ENCODE peak calls at places on chromosomes 2 and 18, in six cellular contexts. U, I, E, V, G and R are unnamed samples.

GRCh38 chr2:186330050-186330449 is 156.0 kb upstream of the ZC3H15 start:
- DNase-seq in U (no peak), I (no peak), E (no peak), V (no peak), G (no peak), R (no peak)

GRCh38 chr2:178452870-178453269 is 1.7 kb downstream of the PJVK start:
- DNase-seq in U (no peak), I (no peak), E (no peak), V (no peak), G (no peak), R (no peak)

GRCh38 chr18:70337139-70337972 is 48.5 kb downstream of the SOCS6 start:
- DNase-seq in U (no peak), I (peak), E (peak), V (peak), G (no peak), R (no peak)

GRCh38 chr2:105114551-105114950 is 76.7 kb downstream of the MRPS9 start:
- DNase-seq in U (peak), I (peak), E (no peak), V (peak), G (no peak), R (no peak)

GRCh38 chr18:70022636-70023035 is 75.0 kb upstream of the CD226 start:
- DNase-seq in U (no peak), I (no peak), E (no peak), V (no peak), G (no peak), R (no peak)

GRCh38 chr2:189096769-189097447 is 82.7 kb downstream of the COL5A2 start:
- DNase-seq in U (no peak), I (no peak), E (no peak), V (peak), G (no peak), R (no peak)

GRCh38 chr18:75638223-75638596 is 210.7 kb upstream of the SMIM21 start:
- DNase-seq in U (no peak), I (no peak), E (no peak), V (no peak), G (no peak), R (no peak)

GRCh38 chr18:61833978-61834377 is 58.8 kb downstream of the RNF152 start:
- DNase-seq in U (no peak), I (no peak), E (no peak), V (no peak), G (no peak), R (no peak)

GRCh38 chr18:42977982-42978595 is 137.4 kb downstream of the RIT2 start:
- DNase-seq in U (no peak), I (no peak), E (no peak), V (no peak), G (no peak), R (no peak)

GRCh38 chr2:240615830-240616547 is 9.3 kb upstream of the GPR35 start:
- DNase-seq in U (peak), I (no peak), E (no peak), V (no peak), G (no peak), R (no peak)

GRCh38 chr2:60745761-60746160 is 10.3 kb upstream of the PAPOLG start:
- DNase-seq in U (no peak), I (no peak), E (no peak), V (no peak), G (no peak), R (peak)

GRCh38 chr2:74078467-74078866 is 69.2 kb downstream of the BOLA3 start:
- DNase-seq in U (no peak), I (peak), E (no peak), V (no peak), G (no peak), R (no peak)

GRCh38 chr2:226362991-226363390 is 436.6 kb downstream of the IRS1 start:
- DNase-seq in U (no peak), I (no peak), E (no peak), V (no peak), G (no peak), R (no peak)

GRCh38 chr2:33144243-33144642 is 197.5 kb downstream of the LTBP1 start:
- DNase-seq in U (no peak), I (no peak), E (no peak), V (no peak), G (no peak), R (no peak)

GRCh38 chr18:24398515-24398914 is 891 bp upstream of the OSBPL1A start:
- DNase-seq in U (no peak), I (no peak), E (no peak), V (no peak), G (no peak), R (no peak)

GRCh38 chr2:140185076-140185475 is 1404.9 kb upstream of the NXPH2 start:
- DNase-seq in U (no peak), I (no peak), E (no peak), V (no peak), G (no peak), R (no peak)

GRCh38 chr2:210956101-210956500 is 399.7 kb downstream of the CPS1 start:
- DNase-seq in U (no peak), I (no peak), E (no peak), V (no peak), G (no peak), R (no peak)

GRCh38 chr2:226659416-226659815 is 140.2 kb downstream of the IRS1 start:
- DNase-seq in U (no peak), I (no peak), E (no peak), V (no peak), G (no peak), R (no peak)

DNA sequence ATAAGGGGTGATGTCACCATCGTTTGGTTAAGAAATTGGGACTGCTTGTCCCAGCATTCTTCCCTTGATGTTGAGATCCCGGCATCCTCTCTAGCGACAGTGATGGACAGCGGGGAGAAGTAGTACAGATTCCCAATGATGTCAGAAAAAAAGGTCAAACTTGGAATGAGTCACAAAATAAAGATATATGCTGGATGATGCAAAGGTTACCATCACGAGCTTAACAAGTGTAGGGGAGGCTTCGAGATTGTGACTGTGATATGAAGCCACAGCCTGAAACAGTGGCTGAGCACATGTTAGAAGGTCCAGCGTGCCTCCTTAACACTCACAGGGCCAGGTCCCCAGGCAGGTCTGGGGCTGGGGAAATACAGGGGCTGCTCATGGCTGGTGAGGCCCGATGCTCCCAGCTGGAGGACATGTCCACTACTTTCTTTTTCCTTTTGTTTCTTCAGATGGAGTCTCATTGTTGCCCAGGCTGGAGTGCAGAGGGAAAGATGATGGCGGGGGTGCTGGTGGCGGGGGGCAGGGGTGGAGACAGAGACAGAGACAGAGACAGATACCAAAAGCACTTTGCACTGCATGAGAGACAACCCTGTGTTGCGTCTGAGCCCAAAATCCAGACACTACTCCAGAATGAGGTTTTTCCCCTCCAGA is 210.9 kb downstream of the SH3BP4 start:
- DNase-seq in U (no peak), I (no peak), E (no peak), V (no peak), G (no peak), R (no peak)
- TF ChIP-seq GABPA in U (no peak), I (no peak), E (no peak), V (no peak), G (no peak), R (no peak)

GRCh38 chr2:236657801-236658200 is 88.2 kb downstream of the ACKR3 start:
- DNase-seq in U (no peak), I (no peak), E (no peak), V (no peak), G (no peak), R (no peak)

GRCh38 chr2:236656166-236656565 is 86.5 kb downstream of the ACKR3 start:
- DNase-seq in U (no peak), I (no peak), E (no peak), V (no peak), G (no peak), R (no peak)

GRCh38 chr2:236657215-236657614 is 87.6 kb downstream of the ACKR3 start:
- DNase-seq in U (no peak), I (no peak), E (no peak), V (no peak), G (no peak), R (no peak)

GRCh38 chr2:236654496-236654895 is 84.9 kb downstream of the ACKR3 start:
- DNase-seq in U (no peak), I (no peak), E (no peak), V (no peak), G (no peak), R (no peak)

DNA sequence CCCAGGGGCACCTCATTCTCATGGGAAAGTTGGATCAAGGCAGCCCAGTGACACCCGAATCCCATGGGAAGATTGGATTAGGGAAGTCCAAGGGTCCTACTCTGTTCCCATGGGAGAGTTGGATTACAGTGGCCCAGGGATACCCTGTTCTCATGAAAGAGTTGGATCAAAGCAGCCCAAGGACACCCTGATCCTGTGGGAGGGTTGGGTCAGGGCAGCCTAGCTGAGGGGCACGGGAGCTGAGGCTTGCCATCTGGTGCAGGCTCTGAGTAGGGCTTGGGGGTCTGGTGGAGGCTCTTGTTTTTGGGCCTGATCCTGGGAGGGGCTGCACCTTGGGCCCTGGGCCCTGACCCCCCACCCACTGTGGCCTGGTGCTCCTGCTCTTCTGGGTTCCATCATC is 87.1 kb downstream of the ACKR3 start:
- DNase-seq in U (no peak), I (no peak), E (no peak), V (no peak), G (no peak), R (no peak)
- TF ChIP-seq GABPA in U (no peak), I (no peak), E (no peak), V (no peak), G (no peak), R (no peak)

GRCh38 chr2:43898134-43898957 is 59.6 kb downstream of the ABCG8 start:
- DNase-seq in U (peak), I (peak), E (no peak), V (peak), G (no peak), R (no peak)
- TF ChIP-seq GABPA in U (no peak), I (no peak), E (no peak), V (no peak), G (no peak), R (no peak)

GRCh38 chr2:109028738-109029443 is 39.9 kb upstream of the EDAR start:
- DNase-seq in U (no peak), I (no peak), E (no peak), V (no peak), G (no peak), R (no peak)

GRCh38 chr2:109029444-109030193 is 40.6 kb upstream of the EDAR start:
- DNase-seq in U (no peak), I (no peak), E (no peak), V (no peak), G (no peak), R (no peak)

GRCh38 chr2:109031481-109032228 is 42.6 kb upstream of the EDAR start:
- DNase-seq in U (peak), I (peak), E (peak), V (peak), G (no peak), R (peak)

GRCh38 chr2:109032229-109032800 is 43.3 kb upstream of the EDAR start:
- DNase-seq in U (no peak), I (no peak), E (no peak), V (no peak), G (no peak), R (no peak)

DNA sequence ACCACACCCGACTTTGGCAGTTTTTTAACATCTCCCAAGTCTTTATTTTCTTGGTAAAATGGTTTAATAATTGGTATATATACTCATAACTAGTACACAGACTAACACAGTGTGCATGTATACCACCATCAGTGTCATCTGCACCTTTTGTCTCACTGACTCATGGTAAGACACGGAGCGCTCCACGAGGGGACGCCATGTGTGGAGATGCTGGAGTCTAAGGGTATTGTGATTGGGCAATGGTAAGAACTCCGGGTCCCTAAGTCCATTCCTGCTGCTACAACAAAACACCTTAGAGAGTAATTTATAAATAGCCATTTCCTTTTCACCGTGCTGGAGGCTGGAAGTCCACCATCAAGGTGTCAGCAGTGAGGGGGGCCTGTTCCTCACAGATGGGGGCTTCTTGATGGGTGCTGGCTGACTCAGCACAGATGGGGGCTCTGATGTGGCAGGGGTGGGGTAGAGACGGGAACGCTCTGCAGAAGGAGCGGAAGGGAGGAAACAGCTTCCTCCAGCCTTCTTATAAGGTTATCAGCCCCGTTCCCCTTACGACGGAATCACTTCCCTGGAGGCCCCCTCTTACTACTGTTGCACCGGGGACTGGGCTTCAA is 42.0 kb upstream of the EDAR start:
- DNase-seq in U (no peak), I (no peak), E (no peak), V (no peak), G (no peak), R (no peak)
- TF ChIP-seq GABPA in U (no peak), I (no peak), E (no peak), V (no peak), G (no peak), R (no peak)

GRCh38 chr2:216215991-216216390 is 106.8 kb downstream of the XRCC5 start:
- DNase-seq in U (no peak), I (peak), E (no peak), V (peak), G (no peak), R (peak)

GRCh38 chr2:216214768-216215167 is 105.6 kb downstream of the XRCC5 start:
- DNase-seq in U (no peak), I (no peak), E (no peak), V (no peak), G (no peak), R (no peak)

GRCh38 chr2:216219866-216220265 is 110.7 kb downstream of the XRCC5 start:
- DNase-seq in U (no peak), I (no peak), E (no peak), V (no peak), G (no peak), R (no peak)

GRCh38 chr2:216217904-216218260 is 108.7 kb downstream of the XRCC5 start:
- DNase-seq in U (no peak), I (no peak), E (no peak), V (no peak), G (no peak), R (no peak)

GRCh38 chr2:216216951-216217903 is 108.1 kb downstream of the XRCC5 start:
- DNase-seq in U (peak), I (peak), E (no peak), V (peak), G (no peak), R (no peak)
- TF ChIP-seq GABPA in U (peak), I (peak), E (no peak), V (no peak), G (no peak), R (no peak)

DNA sequence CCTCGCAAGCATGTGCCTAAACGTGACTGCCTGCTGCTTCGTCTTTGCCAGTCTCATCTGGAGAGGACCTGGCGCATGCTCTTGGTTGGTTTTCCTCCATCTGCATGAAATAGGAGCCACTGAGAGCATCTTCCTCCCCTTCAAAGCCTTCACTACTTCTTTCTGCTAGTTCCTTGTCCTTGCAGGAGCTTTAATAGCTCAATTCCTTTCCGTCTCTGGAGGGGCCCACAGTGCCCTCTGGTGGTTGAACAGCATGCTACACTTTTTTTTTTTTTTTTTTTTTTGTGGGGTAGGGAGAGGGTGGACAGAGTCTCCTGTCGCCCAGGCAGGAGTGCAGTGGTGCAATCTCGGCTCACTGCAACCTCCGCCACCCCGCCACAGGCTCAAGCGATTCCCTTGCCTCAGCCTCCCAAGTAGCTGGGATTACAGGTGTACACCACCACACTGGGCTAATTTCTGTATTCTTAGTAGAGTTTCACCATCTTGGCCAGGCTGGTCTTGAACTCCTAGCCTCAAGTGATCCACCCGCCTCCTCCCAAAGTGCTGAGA is 59.6 kb downstream of the SP110 start:
- DNase-seq in U (peak), I (peak), E (peak), V (peak), G (peak), R (peak)
- TF ChIP-seq GABPA in U (no peak), I (no peak), E (no peak), V (no peak), G (no peak), R (no peak)

GRCh38 chr2:41410011-41410410 is 637.8 kb upstream of the PKDCC start:
- DNase-seq in U (no peak), I (no peak), E (no peak), V (no peak), G (no peak), R (no peak)
- TF ChIP-seq GABPA in U (no peak), I (no peak), E (no peak), V (no peak), G (no peak), R (no peak)

DNA sequence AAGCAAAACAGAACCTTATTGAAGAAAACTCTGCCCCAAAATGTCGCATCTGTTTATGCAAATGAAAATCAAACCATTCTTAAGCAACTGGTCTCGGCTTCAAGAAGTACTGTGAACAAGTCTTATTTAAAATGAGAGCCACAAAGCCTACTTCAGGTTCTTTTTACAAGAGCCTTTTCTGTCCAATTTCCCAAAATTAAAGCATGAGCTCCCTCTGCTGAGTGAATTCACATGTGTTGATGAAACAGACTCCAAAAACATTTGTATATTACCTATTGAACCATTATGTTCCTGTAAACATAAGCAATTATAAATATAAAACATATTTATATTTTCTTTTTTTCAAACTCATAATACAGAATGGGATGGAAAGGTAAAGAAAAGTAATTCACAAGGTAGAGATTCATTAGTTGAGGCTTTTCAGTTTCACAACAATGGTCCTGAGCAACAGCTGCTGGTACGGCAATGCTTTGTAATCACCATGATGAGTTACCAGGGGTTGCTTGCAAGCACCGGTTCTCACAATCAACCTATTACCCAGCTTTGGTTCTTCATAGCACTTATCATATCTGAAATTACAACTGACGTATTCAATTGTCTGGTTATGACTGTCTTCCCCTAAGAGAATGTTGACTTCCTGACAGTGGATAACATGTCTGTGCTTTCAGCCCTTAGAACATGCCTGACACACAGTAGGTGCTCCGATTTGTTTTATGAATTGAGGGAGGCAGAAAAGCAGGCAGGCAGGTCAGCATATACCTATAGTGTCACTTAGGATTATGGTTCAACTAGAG is 108.4 kb upstream of the BZW1 start:
- DNase-seq in U (peak), I (peak), E (no peak), V (peak), G (peak), R (peak)
- TF ChIP-seq GABPA in U (no peak), I (no peak), E (no peak), V (no peak), G (no peak), R (no peak)

DNA sequence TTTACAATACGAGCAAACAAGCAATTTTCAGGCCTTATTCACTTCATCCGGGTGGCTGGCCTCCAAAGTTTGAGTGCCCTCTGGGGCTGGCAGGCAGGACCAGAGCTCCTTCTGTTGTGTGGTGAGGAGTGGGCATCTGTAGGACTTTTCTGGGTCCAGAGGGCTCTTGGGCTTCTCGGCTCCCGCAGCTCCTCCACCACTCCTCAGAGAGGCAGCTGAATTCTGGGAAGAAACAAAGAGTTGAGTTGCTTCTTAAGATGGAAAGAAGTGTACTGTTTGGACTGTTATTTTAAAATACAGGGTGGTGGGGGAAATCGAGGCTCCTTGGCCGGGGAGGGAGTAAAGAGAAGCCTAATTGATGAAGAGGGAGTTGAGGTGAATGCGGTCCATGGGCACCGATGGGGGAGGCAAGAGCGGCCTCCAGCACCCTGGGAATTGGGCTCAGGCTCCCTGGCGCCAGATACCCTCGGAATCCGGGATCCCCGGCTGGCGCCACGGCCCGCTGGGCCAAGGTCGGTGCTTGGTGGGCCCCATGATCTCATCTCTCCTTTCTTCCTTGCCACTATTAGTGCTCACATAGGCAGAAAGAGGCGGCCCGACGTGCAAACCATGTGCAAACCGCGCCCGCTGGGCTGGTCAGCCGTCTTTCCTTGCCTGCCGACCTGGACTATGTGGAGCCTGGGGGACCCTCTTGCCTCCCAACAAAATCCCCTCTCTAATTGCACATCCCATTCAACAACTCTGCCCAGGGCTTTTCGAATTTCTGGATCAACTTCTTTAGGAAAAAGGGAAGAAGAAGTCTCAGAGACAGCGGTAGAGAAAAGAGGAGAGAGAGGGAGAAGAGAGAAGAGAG is 664 bp upstream of the SIX3 start:
- DNase-seq in U (peak), I (no peak), E (no peak), V (no peak), G (no peak), R (no peak)
- TF ChIP-seq GABPA in U (no peak), I (no peak), E (no peak), V (no peak), G (no peak), R (no peak)